ENCODE peak calls at places on chromosomes 13 and 19, in five cellular contexts. M, P, J, A and U are unnamed samples.
A peak's percentile ranks its signal among the peaks of the same experiment; 100 is the strongest.

GRCh38 chr19:33795370-33796163 is 1.1 kb upstream of the KCTD15 start:
- DNase-seq in M (peak; percentile 85), P (peak; percentile 80), J (peak; percentile 94), A (peak; percentile 95), U (peak; percentile 63)

GRCh38 chr13:80476953-80477352 is 136.0 kb upstream of the SPRY2 start:
- DNase-seq in M (no peak), P (no peak), J (no peak), A (no peak), U (no peak)

GRCh38 chr19:7679017-7679720 is 1.5 kb upstream of the TRAPPC5 start:
- DNase-seq in M (no peak), P (no peak), J (no peak), A (no peak), U (no peak)

GRCh38 chr19:52945652-52946321 is 16.9 kb downstream of the ZNF816 start:
- DNase-seq in M (no peak), P (no peak), J (no peak), A (no peak), U (no peak)

GRCh38 chr19:39780894-39781293 is 2.2 kb downstream of the LEUTX start:
- DNase-seq in M (no peak), P (no peak), J (no peak), A (no peak), U (no peak)

GRCh38 chr13:110699148-110700145 is 6.5 kb downstream of the CARS2 start:
- DNase-seq in M (no peak), P (no peak), J (no peak), A (no peak), U (no peak)

GRCh38 chr13:88154001-88154400 is 482.8 kb downstream of the SLITRK5 start:
- DNase-seq in M (no peak), P (no peak), J (no peak), A (no peak), U (no peak)

GRCh38 chr13:91630916-91631315 is 232.5 kb downstream of the GPC5 start:
- DNase-seq in M (no peak), P (no peak), J (peak; percentile 70), A (no peak), U (no peak)

GRCh38 chr19:45884682-45885555 is 1.0 kb downstream of the IRF2BP1 start:
- DNase-seq in M (no peak), P (no peak), J (peak; percentile 45), A (peak; percentile 19), U (no peak)

GRCh38 chr13:43431279-43431678 is 355.5 kb downstream of the ENOX1 start:
- DNase-seq in M (no peak), P (no peak), J (no peak), A (no peak), U (no peak)

GRCh38 chr19:17515408-17516149 is 4.1 kb downstream of the PGLS start:
- DNase-seq in M (no peak), P (no peak), J (no peak), A (no peak), U (no peak)

GRCh38 chr19:41939861-41940442 is 11.7 kb upstream of the ERFL start:
- DNase-seq in M (peak; percentile 49), P (no peak), J (no peak), A (peak; percentile 14), U (no peak)

GRCh38 chr13:40664100-40665060 is 2.1 kb downstream of the FOXO1 start:
- DNase-seq in M (peak; percentile 34), P (peak; percentile 68), J (peak; percentile 71), A (peak; percentile 70), U (peak; percentile 64)

GRCh38 chr19:19911150-19911549 is 10.4 kb downstream of the ZNF93 start:
- DNase-seq in M (no peak), P (peak; percentile 40), J (peak; percentile 15), A (no peak), U (no peak)

GRCh38 chr13:35797244-35797643 is 320.8 kb upstream of the MAB21L1 start:
- DNase-seq in M (no peak), P (no peak), J (no peak), A (peak; percentile 63), U (no peak)

GRCh38 chr13:21124853-21125252 is 51.5 kb downstream of the SKA3 start:
- DNase-seq in M (no peak), P (no peak), J (peak; percentile 89), A (peak; percentile 61), U (peak; percentile 40)

GRCh38 chr13:85693889-85694511 is 105.2 kb downstream of the SLITRK6 start:
- DNase-seq in M (no peak), P (no peak), J (peak; percentile 3), A (no peak), U (no peak)

GRCh38 chr13:108437496-108437895 is 168.0 kb downstream of the TNFSF13B start:
- DNase-seq in M (no peak), P (no peak), J (peak; percentile 63), A (no peak), U (no peak)

GRCh38 chr19:6743714-6744380 is 4.4 kb downstream of the TRIP10 start:
- DNase-seq in M (no peak), P (no peak), J (no peak), A (no peak), U (no peak)

GRCh38 chr13:93225610-93226009 is 997 bp upstream of the GPC6 start:
- DNase-seq in M (no peak), P (no peak), J (no peak), A (no peak), U (no peak)

GRCh38 chr19:49335071-49335783 is at the start of gene CD37:
- DNase-seq in M (no peak), P (no peak), J (no peak), A (no peak), U (no peak)

GRCh38 chr19:12936582-12936981 is 1.8 kb upstream of the CALR start:
- DNase-seq in M (no peak), P (no peak), J (no peak), A (no peak), U (no peak)

GRCh38 chr19:55216461-55217198 is 7.3 kb upstream of the PTPRH start:
- DNase-seq in M (peak; percentile 86), P (peak; percentile 47), J (peak; percentile 98), A (peak; percentile 92), U (peak; percentile 80)